ENCODE peak calls at places on chromosomes 16 and 17, in four cellular contexts. D is HL-60, E is GM12878, F is K562. A is an unnamed sample.

GRCh38 chr17:73551756-73552155 is 92.5 kb downstream of the SDK2 start:
- DNase-seq in D (no peak), E (no peak), F (no peak), A (no peak)

GRCh38 chr17:4497101-4497824 is 1.4 kb upstream of the SPNS2 start:
- DNase-seq in D (no peak), E (peak), F (no peak), A (no peak)

GRCh38 chr17:4833941-4834501 is 881 bp downstream of the MINK1 start:
- DNase-seq in D (peak), E (no peak), F (no peak), A (no peak)

GRCh38 chr17:55527520-55528118 is 16.4 kb upstream of the SMIM36 start:
- DNase-seq in D (peak), E (no peak), F (no peak), A (peak)

GRCh38 chr16:20300312-20301097 is 26.8 kb downstream of the GP2 start:
- DNase-seq in D (peak), E (peak), F (peak), A (peak)

GRCh38 chr17:19274893-19275292 is 37.7 kb downstream of the EPN2 start:
- DNase-seq in D (no peak), E (no peak), F (no peak), A (no peak)

GRCh38 chr16:9480503-9480902 is 389.1 kb downstream of the HAPSTR1 start:
- DNase-seq in D (no peak), E (no peak), F (no peak), A (no peak)

GRCh38 chr16:66924527-66925321 is 611 bp downstream of the RRAD start:
- DNase-seq in D (no peak), E (no peak), F (peak), A (peak)

DNA sequence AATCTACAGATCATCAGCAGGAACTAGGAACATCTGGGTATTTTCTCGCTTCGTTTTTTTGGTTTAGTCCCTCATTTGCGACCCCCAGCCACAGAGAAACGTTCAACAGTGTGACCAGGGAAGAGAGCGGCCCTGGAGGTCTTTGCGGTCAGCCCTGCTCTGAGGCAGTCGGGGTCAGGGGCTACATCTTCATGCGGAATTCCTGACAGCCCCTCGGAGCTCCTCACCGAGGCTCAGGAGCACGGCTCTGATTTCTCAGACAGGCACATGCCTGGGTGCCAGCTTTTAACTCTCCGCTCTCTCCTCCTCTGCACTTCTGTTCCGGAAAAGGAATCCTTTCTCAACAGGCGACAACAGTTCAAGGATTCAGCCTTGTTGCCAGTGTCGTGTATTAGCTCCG is 8.0 kb upstream of the WDR45B start:
- DNase-seq in D (no peak), E (no peak), F (no peak), A (no peak)
- TF ChIP-seq SPI1 in D (no peak), E (no peak), F (no peak), A (no peak)

DNA sequence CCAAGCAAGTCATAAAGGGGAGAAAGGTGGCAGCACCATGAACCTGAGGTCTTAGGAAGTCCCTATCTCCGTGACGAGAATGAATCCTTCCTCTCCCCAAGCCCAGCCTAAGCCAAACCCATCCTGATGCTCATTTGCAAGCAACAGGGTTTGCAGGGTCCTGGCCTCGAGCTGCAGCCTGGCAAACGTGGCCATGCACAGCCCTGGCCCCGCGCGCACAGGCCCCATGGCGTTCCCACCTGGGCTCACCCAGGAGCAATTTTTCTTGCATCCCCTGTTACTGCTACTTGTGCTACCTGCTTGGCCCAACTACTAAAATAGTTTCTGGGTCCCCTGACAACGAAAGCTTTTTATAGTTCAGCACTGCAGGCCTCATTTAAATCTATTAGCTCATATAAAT is 141.4 kb downstream of the C16orf78 start:
- DNase-seq in D (no peak), E (no peak), F (no peak), A (no peak)
- TF ChIP-seq POLR2AphosphoS5 in D (no peak), E (no peak), F (no peak), A (no peak)

GRCh38 chr16:24821129-24821528 is 24.6 kb upstream of the SLC5A11 start:
- DNase-seq in D (no peak), E (no peak), F (no peak), A (no peak)

GRCh38 chr16:24822542-24822941 is 23.2 kb upstream of the SLC5A11 start:
- DNase-seq in D (no peak), E (no peak), F (no peak), A (no peak)

GRCh38 chr16:24825696-24826095 is 20.1 kb upstream of the SLC5A11 start:
- DNase-seq in D (no peak), E (no peak), F (no peak), A (no peak)

GRCh38 chr16:24820522-24820921 is 25.2 kb upstream of the SLC5A11 start:
- DNase-seq in D (no peak), E (no peak), F (no peak), A (no peak)

DNA sequence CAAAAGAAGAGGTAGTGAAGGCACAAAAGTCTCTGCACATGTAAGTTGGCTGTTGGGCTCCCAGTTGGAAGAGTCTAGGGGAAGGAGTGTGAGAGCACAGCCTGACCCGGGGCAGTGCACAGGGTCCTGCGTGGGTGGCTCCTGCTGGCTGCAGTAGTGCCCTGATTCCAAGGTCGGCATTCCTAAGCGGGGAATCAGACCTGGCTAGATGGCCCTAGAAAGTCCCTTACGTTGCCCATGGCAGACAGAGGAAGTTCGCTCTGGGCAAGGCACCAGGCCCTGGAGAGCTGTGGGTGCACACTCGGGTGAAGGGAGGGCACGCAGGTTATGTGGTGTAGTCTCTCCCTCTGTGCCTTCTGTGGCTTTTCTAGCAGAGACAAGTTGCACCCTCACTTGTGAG is 22.8 kb upstream of the SLC5A11 start:
- DNase-seq in D (no peak), E (no peak), F (no peak), A (no peak)
- TF ChIP-seq SPI1 in D (no peak), E (no peak), F (no peak), A (no peak)

GRCh38 chr16:72896719-72897118 is 151.2 kb downstream of the ZFHX3 start:
- DNase-seq in D (no peak), E (no peak), F (no peak), A (no peak)
- TF ChIP-seq POLR2AphosphoS5 in D (no peak), E (no peak), F (no peak), A (no peak)

GRCh38 chr17:78214016-78214705 is at the start of gene BIRC5:
- DNase-seq in D (peak), E (peak), F (peak), A (peak)
- TF ChIP-seq SPI1 in D (no peak), E (no peak), F (no peak), A (no peak)